ENCODE peak calls at places on chromosomes 5 and 9, in six cellular contexts. H, C, B, O, N and F are unnamed samples.
A peak's percentile ranks its signal among the peaks of the same experiment; 100 is the strongest.

GRCh38 chr5:102542064-102542463 is 43.3 kb upstream of the SLCO6A1 start:
- DNase-seq in H (no peak), B (no peak), N (no peak), O (no peak), C (no peak), F (no peak)

GRCh38 chr5:16755641-16756040 is 138.8 kb upstream of the RETREG1 start:
- DNase-seq in O (no peak), N (no peak), H (no peak), B (no peak), C (no peak), F (no peak)

GRCh38 chr5:106415541-106415940 is 1255.2 kb downstream of the EFNA5 start:
- DNase-seq in N (no peak), H (no peak), C (no peak), B (no peak), O (no peak), F (no peak)

GRCh38 chr9:113654605-113655193 is 191.2 kb downstream of the RGS3 start:
- DNase-seq in H (no peak), B (no peak), N (peak; percentile 73), O (peak; percentile 36), C (no peak), F (no peak)

GRCh38 chr5:98108497-98108896 is 665.0 kb upstream of the RGMB start:
- DNase-seq in H (no peak), O (no peak), B (no peak), C (no peak), N (no peak), F (no peak)

GRCh38 chr5:91382530-91383026 is 539 bp downstream of the ARRDC3 start:
- DNase-seq in C (no peak), N (no peak), H (no peak), O (peak; percentile 40), B (peak; percentile 46), F (no peak)

GRCh38 chr5:108884736-108885135 is 137.0 kb downstream of the FER start:
- DNase-seq in B (no peak), H (no peak), O (no peak), N (no peak), C (no peak), F (no peak)

GRCh38 chr9:89674667-89675402 is 70.0 kb downstream of the GADD45G start:
- DNase-seq in O (peak; percentile 43), B (peak; percentile 51), N (no peak), C (no peak), H (no peak), F (no peak)

GRCh38 chr5:160960592-160960991 is 108.6 kb upstream of the ATP10B start:
- DNase-seq in C (no peak), H (no peak), B (no peak), O (no peak), N (no peak), F (no peak)

GRCh38 chr5:131171276-131171815 is 602 bp downstream of the LYRM7 start:
- DNase-seq in H (no peak), O (no peak), N (no peak), B (peak; percentile 51), C (no peak), F (no peak)

GRCh38 chr9:18629136-18629535 is 155.2 kb downstream of the ADAMTSL1 start:
- DNase-seq in N (no peak), C (no peak), H (no peak), O (no peak), B (no peak), F (no peak)

GRCh38 chr5:53249529-53249928 is 140.0 kb upstream of the MOCS2 start:
- DNase-seq in N (no peak), H (no peak), C (no peak), O (no peak), B (no peak), F (peak; percentile 48)

GRCh38 chr5:175700991-175701390 is 43.1 kb downstream of the HRH2 start:
- DNase-seq in N (no peak), C (peak; percentile 40), H (no peak), B (no peak), O (no peak), F (no peak)

GRCh38 chr9:87223397-87224246 is 274.0 kb upstream of the DAPK1 start:
- DNase-seq in O (no peak), B (no peak), C (no peak), N (no peak), H (no peak), F (no peak)

GRCh38 chr9:71941060-71941568 is 29.7 kb downstream of the C9orf85 start:
- DNase-seq in N (no peak), H (no peak), B (no peak), O (no peak), C (no peak), F (no peak)

GRCh38 chr9:105150991-105151685 is 93.3 kb upstream of the SLC44A1 start:
- DNase-seq in B (no peak), N (no peak), H (no peak), C (no peak), O (no peak), F (peak; percentile 47)

GRCh38 chr5:59034498-59035186 is 451.8 kb downstream of the RAB3C start:
- DNase-seq in N (no peak), H (no peak), B (no peak), C (no peak), O (no peak), F (no peak)

GRCh38 chr5:59037453-59038168 is 454.7 kb downstream of the RAB3C start:
- DNase-seq in B (no peak), C (no peak), H (no peak), O (no peak), N (no peak), F (no peak)

GRCh38 chr5:59036274-59036961 is 453.5 kb downstream of the RAB3C start:
- DNase-seq in H (no peak), O (no peak), B (peak; percentile 23), C (no peak), N (peak; percentile 32), F (no peak)

GRCh38 chr5:59037041-59037440 is 454.2 kb downstream of the RAB3C start:
- DNase-seq in N (no peak), B (no peak), H (no peak), C (no peak), O (no peak), F (no peak)

GRCh38 chr5:59035681-59036080 is 452.8 kb downstream of the RAB3C start:
- DNase-seq in H (no peak), B (no peak), O (no peak), N (no peak), C (no peak), F (no peak)
- TF ChIP-seq POLR2A in H (no peak), B (no peak), O (no peak), N (no peak), C (no peak), F (no peak)

GRCh38 chr5:42950466-42951168 is 89.5 kb downstream of the ANXA2R start:
- DNase-seq in B (peak; percentile 84), H (peak; percentile 42), O (peak; percentile 71), N (peak; percentile 51), C (peak; percentile 39), F (peak; percentile 94)
- TF ChIP-seq POLR2A in B (peak; percentile 48), H (no peak), O (no peak), N (no peak), C (no peak), F (peak; percentile 42)

DNA sequence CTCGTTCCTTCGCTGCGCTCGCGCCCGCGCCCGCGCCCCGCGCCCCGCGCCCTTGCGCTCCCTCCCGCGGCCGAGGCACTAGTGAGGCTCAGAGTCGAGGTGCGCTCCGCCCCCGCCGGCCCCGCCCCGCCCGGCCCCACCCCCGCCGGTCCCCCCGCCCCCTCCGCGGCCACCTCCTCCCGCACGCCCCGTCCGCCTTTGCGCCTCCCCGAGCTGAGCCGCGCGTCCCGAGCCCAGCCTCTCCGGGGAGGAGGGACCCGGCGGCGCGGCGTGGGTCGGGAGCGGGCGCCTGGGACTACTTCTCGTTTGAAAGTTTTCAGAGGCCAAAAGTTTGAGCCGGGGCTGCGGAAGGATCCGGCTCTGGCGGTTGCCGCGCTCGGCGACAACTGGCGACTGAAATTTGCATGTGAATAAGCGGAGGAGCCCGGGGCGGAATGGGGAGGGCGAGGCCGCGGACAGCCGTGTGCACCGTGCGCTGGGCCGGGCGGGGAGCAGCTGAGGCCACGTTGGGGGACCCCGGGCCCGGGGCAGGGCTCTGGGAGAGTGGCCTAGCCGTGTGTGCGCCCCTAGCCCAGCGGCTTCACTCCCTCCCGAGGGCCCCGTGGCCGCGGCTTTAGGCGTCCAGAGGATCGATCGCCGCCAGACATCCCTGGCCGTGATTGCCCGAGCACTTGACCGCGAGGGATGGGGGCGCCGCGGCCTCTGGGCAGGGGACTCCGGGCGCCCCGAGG is at the start of gene NOTCH1:
- DNase-seq in H (peak; percentile 95), B (peak; percentile 94), N (peak; percentile 92), O (peak; percentile 94), C (peak; percentile 93), F (peak; percentile 99)
- TF ChIP-seq POLR2A in H (peak; percentile 30), B (peak; percentile 84), N (peak; percentile 58), O (peak; percentile 70), C (peak; percentile 44), F (peak; percentile 59)

GRCh38 chr9:131521822-131522221 is 9.2 kb downstream of the UCK1 start:
- DNase-seq in C (no peak), O (no peak), N (no peak), H (no peak), B (no peak), F (no peak)

GRCh38 chr9:131522257-131523085 is 8.6 kb downstream of the UCK1 start:
- DNase-seq in O (no peak), N (no peak), H (no peak), C (no peak), B (no peak), F (no peak)

GRCh38 chr9:131523451-131524435 is 7.3 kb downstream of the UCK1 start:
- DNase-seq in N (no peak), C (no peak), O (no peak), B (no peak), H (no peak), F (no peak)

GRCh38 chr9:131524578-131525315 is 6.3 kb downstream of the UCK1 start:
- DNase-seq in O (no peak), C (no peak), B (no peak), N (no peak), H (no peak), F (no peak)

GRCh38 chr9:131523086-131523388 is 8.0 kb downstream of the UCK1 start:
- DNase-seq in H (no peak), C (no peak), O (no peak), N (no peak), B (no peak), F (no peak)
- TF ChIP-seq POLR2A in H (no peak), C (no peak), O (no peak), N (no peak), B (no peak), F (no peak)